ENCODE peak calls at places on chromosomes 7 and 10, in nine cellular contexts. One of them, this sample, is unnamed.

GRCh38 chr10:100325164-100325563 is 4.9 kb downstream of the PKD2L1 start:
- DNase-seq in A549: no peak
- DNase-seq in HFF-Myc: no peak
- DNase-seq in bronchial epithelial cell: no peak
- DNase-seq in NB4: no peak
- DNase-seq in left ventricle myocardium inferior: no peak
- DNase-seq in choroid plexus epithelial cell: no peak
- DNase-seq in heart left ventricle: no peak
- DNase-seq in AG10803: no peak
- DNase-seq in this sample: no peak

GRCh38 chr10:88082806-88083596 is 219.6 kb downstream of the PTEN start:
- DNase-seq in A549: no peak
- DNase-seq in HFF-Myc: no peak
- DNase-seq in bronchial epithelial cell: peak
- DNase-seq in NB4: peak
- DNase-seq in left ventricle myocardium inferior: no peak
- DNase-seq in choroid plexus epithelial cell: no peak
- DNase-seq in heart left ventricle: no peak
- DNase-seq in AG10803: no peak
- DNase-seq in this sample: no peak

GRCh38 chr10:14068851-14069250 is 261.9 kb downstream of the FRMD4A start:
- DNase-seq in A549: no peak
- DNase-seq in HFF-Myc: no peak
- DNase-seq in bronchial epithelial cell: no peak
- DNase-seq in NB4: no peak
- DNase-seq in left ventricle myocardium inferior: no peak
- DNase-seq in choroid plexus epithelial cell: no peak
- DNase-seq in heart left ventricle: no peak
- DNase-seq in AG10803: no peak
- DNase-seq in this sample: no peak

GRCh38 chr10:34290412-34291082 is 524.5 kb downstream of the PARD3 start:
- DNase-seq in A549: no peak
- DNase-seq in HFF-Myc: no peak
- DNase-seq in bronchial epithelial cell: peak
- DNase-seq in NB4: peak
- DNase-seq in left ventricle myocardium inferior: no peak
- DNase-seq in choroid plexus epithelial cell: peak
- DNase-seq in heart left ventricle: no peak
- DNase-seq in AG10803: peak
- DNase-seq in this sample: peak

GRCh38 chr7:145582742-145583303 is 533.8 kb upstream of the CNTNAP2 start:
- DNase-seq in A549: no peak
- DNase-seq in HFF-Myc: no peak
- DNase-seq in bronchial epithelial cell: no peak
- DNase-seq in NB4: no peak
- DNase-seq in left ventricle myocardium inferior: no peak
- DNase-seq in choroid plexus epithelial cell: no peak
- DNase-seq in heart left ventricle: no peak
- DNase-seq in AG10803: no peak
- DNase-seq in this sample: no peak

GRCh38 chr10:96720422-96721206 is at the start of gene PIK3AP1:
- DNase-seq in A549: peak
- DNase-seq in HFF-Myc: no peak
- DNase-seq in bronchial epithelial cell: no peak
- DNase-seq in NB4: peak
- DNase-seq in left ventricle myocardium inferior: peak
- DNase-seq in choroid plexus epithelial cell: no peak
- DNase-seq in heart left ventricle: peak
- DNase-seq in AG10803: no peak
- DNase-seq in this sample: peak

GRCh38 chr10:69335063-69335587 is 56.8 kb downstream of the HK1 start:
- DNase-seq in A549: no peak
- DNase-seq in HFF-Myc: no peak
- DNase-seq in bronchial epithelial cell: no peak
- DNase-seq in NB4: peak
- DNase-seq in left ventricle myocardium inferior: peak
- DNase-seq in choroid plexus epithelial cell: peak
- DNase-seq in heart left ventricle: peak
- DNase-seq in AG10803: no peak
- DNase-seq in this sample: no peak

GRCh38 chr7:137846588-137847417 is at the start of gene DGKI:
- DNase-seq in A549: no peak
- DNase-seq in HFF-Myc: no peak
- DNase-seq in bronchial epithelial cell: no peak
- DNase-seq in NB4: no peak
- DNase-seq in left ventricle myocardium inferior: no peak
- DNase-seq in choroid plexus epithelial cell: no peak
- DNase-seq in heart left ventricle: no peak
- DNase-seq in AG10803: no peak
- DNase-seq in this sample: peak

GRCh38 chr7:92331508-92331907 is 85.7 kb downstream of the ANKIB1 start:
- DNase-seq in A549: no peak
- DNase-seq in HFF-Myc: no peak
- DNase-seq in bronchial epithelial cell: no peak
- DNase-seq in NB4: no peak
- DNase-seq in left ventricle myocardium inferior: no peak
- DNase-seq in choroid plexus epithelial cell: no peak
- DNase-seq in heart left ventricle: no peak
- DNase-seq in AG10803: no peak
- DNase-seq in this sample: no peak

GRCh38 chr7:129799350-129799955 is 153.3 kb downstream of the UBE2H start:
- DNase-seq in A549: no peak
- DNase-seq in HFF-Myc: no peak
- DNase-seq in bronchial epithelial cell: no peak
- DNase-seq in NB4: no peak
- DNase-seq in left ventricle myocardium inferior: no peak
- DNase-seq in choroid plexus epithelial cell: no peak
- DNase-seq in heart left ventricle: no peak
- DNase-seq in AG10803: no peak
- DNase-seq in this sample: no peak

GRCh38 chr7:95687759-95688343 is 84.5 kb upstream of the DYNC1I1 start:
- DNase-seq in A549: peak
- DNase-seq in HFF-Myc: no peak
- DNase-seq in bronchial epithelial cell: peak
- DNase-seq in NB4: peak
- DNase-seq in left ventricle myocardium inferior: no peak
- DNase-seq in choroid plexus epithelial cell: peak
- DNase-seq in heart left ventricle: no peak
- DNase-seq in AG10803: peak
- DNase-seq in this sample: peak

GRCh38 chr10:95517536-95518454 is 43.4 kb downstream of the SORBS1 start:
- DNase-seq in A549: no peak
- DNase-seq in HFF-Myc: no peak
- DNase-seq in bronchial epithelial cell: no peak
- DNase-seq in NB4: no peak
- DNase-seq in left ventricle myocardium inferior: no peak
- DNase-seq in choroid plexus epithelial cell: peak
- DNase-seq in heart left ventricle: no peak
- DNase-seq in AG10803: peak
- DNase-seq in this sample: peak

GRCh38 chr10:11035318-11035920 is 17.7 kb downstream of the CELF2 start:
- DNase-seq in A549: no peak
- DNase-seq in HFF-Myc: peak
- DNase-seq in bronchial epithelial cell: peak
- DNase-seq in NB4: no peak
- DNase-seq in left ventricle myocardium inferior: no peak
- DNase-seq in choroid plexus epithelial cell: peak
- DNase-seq in heart left ventricle: peak
- DNase-seq in AG10803: peak
- DNase-seq in this sample: peak

GRCh38 chr10:119517235-119518141 is 25.0 kb downstream of the RGS10 start:
- DNase-seq in A549: no peak
- DNase-seq in HFF-Myc: no peak
- DNase-seq in bronchial epithelial cell: no peak
- DNase-seq in NB4: peak
- DNase-seq in left ventricle myocardium inferior: no peak
- DNase-seq in choroid plexus epithelial cell: peak
- DNase-seq in heart left ventricle: no peak
- DNase-seq in AG10803: peak
- DNase-seq in this sample: peak

GRCh38 chr7:50594136-50594535 is 28.9 kb upstream of the DDC start:
- DNase-seq in A549: no peak
- DNase-seq in HFF-Myc: no peak
- DNase-seq in bronchial epithelial cell: no peak
- DNase-seq in NB4: no peak
- DNase-seq in left ventricle myocardium inferior: no peak
- DNase-seq in choroid plexus epithelial cell: no peak
- DNase-seq in heart left ventricle: no peak
- DNase-seq in AG10803: no peak
- DNase-seq in this sample: no peak

GRCh38 chr7:87310790-87311419 is 34.6 kb upstream of the CROT start:
- DNase-seq in A549: no peak
- DNase-seq in HFF-Myc: no peak
- DNase-seq in bronchial epithelial cell: no peak
- DNase-seq in NB4: no peak
- DNase-seq in left ventricle myocardium inferior: no peak
- DNase-seq in choroid plexus epithelial cell: no peak
- DNase-seq in heart left ventricle: no peak
- DNase-seq in AG10803: peak
- DNase-seq in this sample: peak

GRCh38 chr10:110483633-110484032 is 14.1 kb upstream of the DUSP5 start:
- DNase-seq in A549: no peak
- DNase-seq in HFF-Myc: no peak
- DNase-seq in bronchial epithelial cell: no peak
- DNase-seq in NB4: no peak
- DNase-seq in left ventricle myocardium inferior: no peak
- DNase-seq in choroid plexus epithelial cell: no peak
- DNase-seq in heart left ventricle: no peak
- DNase-seq in AG10803: no peak
- DNase-seq in this sample: no peak

GRCh38 chr7:77180990-77181595 is 18.5 kb downstream of the FGL2 start:
- DNase-seq in A549: no peak
- DNase-seq in HFF-Myc: no peak
- DNase-seq in bronchial epithelial cell: no peak
- DNase-seq in NB4: no peak
- DNase-seq in left ventricle myocardium inferior: no peak
- DNase-seq in choroid plexus epithelial cell: no peak
- DNase-seq in heart left ventricle: no peak
- DNase-seq in AG10803: no peak
- DNase-seq in this sample: no peak

GRCh38 chr7:73683916-73684693 is 708 bp downstream of the BUD23 start:
- DNase-seq in A549: no peak
- DNase-seq in HFF-Myc: no peak
- DNase-seq in bronchial epithelial cell: no peak
- DNase-seq in NB4: no peak
- DNase-seq in left ventricle myocardium inferior: no peak
- DNase-seq in choroid plexus epithelial cell: no peak
- DNase-seq in heart left ventricle: no peak
- DNase-seq in AG10803: no peak
- DNase-seq in this sample: no peak

DNA sequence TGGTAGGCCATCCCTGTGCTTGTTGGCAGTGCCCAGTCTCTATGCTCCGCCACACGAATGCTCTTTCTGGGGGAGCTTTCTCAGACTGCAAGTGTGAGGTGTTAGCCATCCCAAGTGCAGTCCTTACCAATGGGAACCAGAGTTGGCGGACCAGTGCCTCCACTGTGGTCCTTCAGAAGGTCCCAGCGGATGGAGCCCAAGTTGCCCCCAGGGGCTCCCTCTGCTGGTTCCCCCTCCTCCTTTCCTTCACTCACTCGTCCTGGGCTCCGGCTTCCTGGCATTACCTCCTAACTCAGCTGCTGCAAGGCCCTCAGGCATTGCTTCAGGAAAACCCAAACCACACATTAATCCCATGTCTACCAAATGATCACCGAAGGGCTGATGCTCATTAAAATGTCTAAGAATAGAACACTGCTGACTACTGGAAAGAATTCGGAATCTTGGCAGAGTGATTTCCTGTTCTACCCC is 139.8 kb downstream of the CUBN start:
- DNase-seq in A549: no peak
- DNase-seq in HFF-Myc: no peak
- DNase-seq in bronchial epithelial cell: no peak
- DNase-seq in NB4: no peak
- DNase-seq in left ventricle myocardium inferior: no peak
- DNase-seq in choroid plexus epithelial cell: no peak
- DNase-seq in heart left ventricle: no peak
- DNase-seq in AG10803: peak
- DNase-seq in this sample: peak
- TF ChIP-seq CTCF in A549: no peak
- TF ChIP-seq CTCF in HFF-Myc: no peak
- TF ChIP-seq CTCF in bronchial epithelial cell: no peak
- TF ChIP-seq CTCF in NB4: no peak
- TF ChIP-seq CTCF in left ventricle myocardium inferior: no peak
- TF ChIP-seq CTCF in choroid plexus epithelial cell: no peak
- TF ChIP-seq CTCF in heart left ventricle: no peak
- TF ChIP-seq CTCF in AG10803: peak
- TF ChIP-seq CTCF in this sample: no peak

GRCh38 chr7:27875832-27876231 is 135.9 kb downstream of the TAX1BP1 start:
- DNase-seq in A549: no peak
- DNase-seq in HFF-Myc: no peak
- DNase-seq in bronchial epithelial cell: no peak
- DNase-seq in NB4: no peak
- DNase-seq in left ventricle myocardium inferior: no peak
- DNase-seq in choroid plexus epithelial cell: no peak
- DNase-seq in heart left ventricle: no peak
- DNase-seq in AG10803: no peak
- DNase-seq in this sample: no peak
- H3K4me3 ChIP-seq in A549: no peak
- H3K4me3 ChIP-seq in HFF-Myc: no peak
- H3K4me3 ChIP-seq in bronchial epithelial cell: no peak
- H3K4me3 ChIP-seq in NB4: no peak
- H3K4me3 ChIP-seq in left ventricle myocardium inferior: no peak
- H3K4me3 ChIP-seq in choroid plexus epithelial cell: no peak
- H3K4me3 ChIP-seq in heart left ventricle: no peak
- H3K4me3 ChIP-seq in AG10803: no peak
- H3K4me3 ChIP-seq in this sample: no peak

GRCh38 chr7:49324707-49325106 is 400.4 kb downstream of the CDC14C start:
- DNase-seq in A549: no peak
- DNase-seq in HFF-Myc: no peak
- DNase-seq in bronchial epithelial cell: peak
- DNase-seq in NB4: peak
- DNase-seq in left ventricle myocardium inferior: no peak
- DNase-seq in choroid plexus epithelial cell: no peak
- DNase-seq in heart left ventricle: no peak
- DNase-seq in AG10803: peak
- DNase-seq in this sample: no peak
- TF ChIP-seq CTCF in A549: no peak
- TF ChIP-seq CTCF in HFF-Myc: no peak
- TF ChIP-seq CTCF in bronchial epithelial cell: peak
- TF ChIP-seq CTCF in NB4: no peak
- TF ChIP-seq CTCF in left ventricle myocardium inferior: no peak
- TF ChIP-seq CTCF in choroid plexus epithelial cell: no peak
- TF ChIP-seq CTCF in heart left ventricle: no peak
- TF ChIP-seq CTCF in AG10803: peak
- TF ChIP-seq CTCF in this sample: no peak

DNA sequence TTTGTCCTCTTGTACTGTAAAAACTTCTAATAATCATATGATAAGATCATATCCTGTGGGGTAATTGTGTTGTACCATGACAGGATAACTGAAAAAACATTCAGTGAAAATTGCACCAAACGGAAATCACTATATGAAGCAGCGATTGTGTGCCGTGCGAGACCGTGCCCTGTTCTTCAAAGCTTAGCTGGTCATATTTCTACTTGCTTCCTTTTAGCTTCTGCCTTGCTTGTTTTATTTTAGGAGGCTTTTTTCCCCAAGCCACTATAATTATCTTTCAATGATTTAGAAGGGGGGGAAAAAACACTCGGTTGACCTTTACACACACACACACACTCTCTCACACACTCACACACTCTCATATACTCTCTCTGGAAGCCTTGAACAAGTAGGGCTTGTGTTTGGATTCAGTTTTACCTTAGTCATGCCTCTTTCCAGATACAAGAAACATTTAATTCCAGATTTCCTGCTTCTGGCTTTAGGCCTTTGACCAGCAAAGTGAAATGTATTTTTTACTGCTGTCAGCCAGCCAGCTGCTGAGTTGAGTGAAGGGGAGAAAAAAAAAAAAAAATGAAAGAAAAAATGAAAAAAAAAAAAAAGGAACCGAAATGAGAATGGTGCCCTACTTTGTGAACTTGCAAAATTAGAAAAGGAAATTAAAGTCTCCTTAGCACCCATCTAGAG is 181.4 kb downstream of the ARID5B start:
- DNase-seq in A549: no peak
- DNase-seq in HFF-Myc: no peak
- DNase-seq in bronchial epithelial cell: peak
- DNase-seq in NB4: no peak
- DNase-seq in left ventricle myocardium inferior: no peak
- DNase-seq in choroid plexus epithelial cell: peak
- DNase-seq in heart left ventricle: peak
- DNase-seq in AG10803: peak
- DNase-seq in this sample: no peak
- H3K4me3 ChIP-seq in A549: no peak
- H3K4me3 ChIP-seq in HFF-Myc: no peak
- H3K4me3 ChIP-seq in bronchial epithelial cell: no peak
- H3K4me3 ChIP-seq in NB4: no peak
- H3K4me3 ChIP-seq in left ventricle myocardium inferior: peak
- H3K4me3 ChIP-seq in choroid plexus epithelial cell: no peak
- H3K4me3 ChIP-seq in heart left ventricle: peak
- H3K4me3 ChIP-seq in AG10803: no peak
- H3K4me3 ChIP-seq in this sample: no peak